ENCODE peak calls at places on chromosomes 6 and 20, in ten cellular contexts. V, Z, T, F, D, R, X, H, O and N are unnamed samples.

GRCh38 chr6:166257911-166258318 is 50.3 kb downstream of the PRR18 start:
- DNase-seq in H (no peak), V (no peak), T (no peak), D (no peak), O (no peak), Z (no peak), X (no peak), R (no peak), F (no peak), N (no peak)

GRCh38 chr6:150323205-150323604 is 45.6 kb upstream of the IYD start:
- DNase-seq in H (no peak), D (no peak), F (no peak), V (no peak), Z (no peak), O (no peak), R (no peak), X (no peak), T (no peak), N (no peak)

GRCh38 chr6:161630674-161631073 is 356.8 kb upstream of the AGPAT4 start:
- DNase-seq in V (no peak), H (no peak), R (no peak), Z (no peak), X (no peak), D (peak; percentile 42), O (no peak), F (no peak), T (no peak), N (no peak)

GRCh38 chr6:108497883-108498282 is 62.8 kb upstream of the FOXO3 start:
- DNase-seq in D (peak; percentile 61), F (peak; percentile 73), R (no peak), V (no peak), H (peak; percentile 36), T (no peak), X (no peak), Z (no peak), O (no peak), N (no peak)

GRCh38 chr6:26336355-26337198 is 28.4 kb upstream of the BTN3A2 start:
- DNase-seq in T (no peak), D (peak; percentile 82), Z (no peak), V (no peak), R (no peak), O (no peak), X (no peak), F (no peak), H (no peak), N (no peak)

GRCh38 chr6:105753184-105754097 is 332.7 kb upstream of the PRDM1 start:
- DNase-seq in H (peak; percentile 31), T (no peak), R (peak; percentile 21), V (no peak), O (no peak), D (no peak), F (peak; percentile 21), Z (no peak), X (no peak), N (no peak)

GRCh38 chr6:115544765-115545409 is 515.8 kb downstream of the FRK start:
- DNase-seq in R (no peak), D (no peak), T (peak; percentile 13), V (no peak), X (no peak), O (no peak), H (no peak), F (no peak), Z (no peak), N (no peak)

GRCh38 chr6:167470101-167470835 is 145.4 kb downstream of the TTLL2 start:
- DNase-seq in T (no peak), R (peak; percentile 57), Z (no peak), D (no peak), H (no peak), X (no peak), F (no peak), O (no peak), V (no peak), N (no peak)

GRCh38 chr6:124434416-124434815 is 527.8 kb upstream of the RNF217 start:
- DNase-seq in T (no peak), F (no peak), Z (no peak), R (no peak), D (no peak), V (no peak), O (no peak), X (no peak), H (no peak), N (no peak)

GRCh38 chr6:26401987-26402658 is at the start of gene BTN3A1:
- DNase-seq in V (peak; percentile 76), F (peak; percentile 59), T (peak; percentile 74), H (peak; percentile 41), O (peak; percentile 80), X (peak; percentile 78), Z (peak; percentile 87), D (peak; percentile 88), R (peak; percentile 55), N (peak; percentile 18)

DNA sequence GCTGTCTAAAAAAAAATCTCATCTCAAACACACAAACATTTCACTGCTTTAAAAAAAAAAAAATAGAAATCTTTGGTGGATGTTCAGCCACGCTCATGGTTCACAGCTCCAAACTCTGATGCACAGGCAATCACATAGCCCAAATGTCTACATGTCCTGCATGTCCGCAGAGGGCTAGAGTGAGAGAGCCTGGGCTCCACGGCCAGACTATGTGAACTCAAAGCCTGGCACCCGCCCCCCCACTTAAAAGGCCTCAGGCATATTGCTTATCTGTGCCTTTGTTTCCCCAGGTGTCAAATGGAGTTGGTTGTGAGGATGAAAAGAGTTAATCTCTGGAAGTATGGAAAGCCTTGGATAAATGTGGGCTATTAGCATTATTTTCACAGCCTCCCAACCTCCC is 10.5 kb upstream of the PTGIS start:
- DNase-seq in D (no peak), X (no peak), H (no peak), T (no peak), V (no peak), Z (no peak), F (no peak), R (no peak), O (peak; percentile 53), N (no peak)
- H3K27ac ChIP-seq in D (no peak overlapping the region), X (no peak overlapping the region), H (no peak overlapping the region), T (no peak overlapping the region), V (no peak overlapping the region), Z (no peak overlapping the region), F (no peak overlapping the region), R (no peak overlapping the region), O (peak overlapping the region; percentile 100), N (no peak overlapping the region)

GRCh38 chr6:39523987-39524386 is 201.2 kb downstream of the KIF6 start:
- DNase-seq in Z (no peak), D (no peak), R (no peak), V (no peak), X (no peak), O (no peak), T (no peak), H (no peak), F (no peak), N (no peak)

GRCh38 chr6:39521826-39522377 is 199.4 kb upstream of the KCNK16 start:
- DNase-seq in Z (no peak), D (no peak), O (no peak), R (no peak), H (no peak), T (no peak), F (no peak), V (no peak), X (no peak), N (no peak)

GRCh38 chr6:39517763-39518162 is 195.3 kb upstream of the KCNK16 start:
- DNase-seq in O (no peak), D (peak; percentile 63), X (no peak), F (no peak), V (no peak), H (no peak), R (no peak), T (no peak), Z (no peak), N (no peak)

GRCh38 chr6:39520411-39520810 is 197.9 kb upstream of the KCNK16 start:
- DNase-seq in V (no peak), Z (no peak), X (no peak), D (peak; percentile 12), R (no peak), H (no peak), F (no peak), O (no peak), T (no peak), N (no peak)

GRCh38 chr6:39520943-39521342 is 198.4 kb upstream of the KCNK16 start:
- DNase-seq in R (no peak), T (no peak), H (no peak), F (no peak), D (no peak), O (no peak), Z (no peak), X (no peak), V (no peak), N (no peak)
- H3K27ac ChIP-seq in R (no peak overlapping the region), T (no peak overlapping the region), H (no peak overlapping the region), F (no peak overlapping the region), D (no peak overlapping the region), O (no peak overlapping the region), Z (no peak overlapping the region), X (no peak overlapping the region), V (no peak overlapping the region), N (no peak overlapping the region)

DNA sequence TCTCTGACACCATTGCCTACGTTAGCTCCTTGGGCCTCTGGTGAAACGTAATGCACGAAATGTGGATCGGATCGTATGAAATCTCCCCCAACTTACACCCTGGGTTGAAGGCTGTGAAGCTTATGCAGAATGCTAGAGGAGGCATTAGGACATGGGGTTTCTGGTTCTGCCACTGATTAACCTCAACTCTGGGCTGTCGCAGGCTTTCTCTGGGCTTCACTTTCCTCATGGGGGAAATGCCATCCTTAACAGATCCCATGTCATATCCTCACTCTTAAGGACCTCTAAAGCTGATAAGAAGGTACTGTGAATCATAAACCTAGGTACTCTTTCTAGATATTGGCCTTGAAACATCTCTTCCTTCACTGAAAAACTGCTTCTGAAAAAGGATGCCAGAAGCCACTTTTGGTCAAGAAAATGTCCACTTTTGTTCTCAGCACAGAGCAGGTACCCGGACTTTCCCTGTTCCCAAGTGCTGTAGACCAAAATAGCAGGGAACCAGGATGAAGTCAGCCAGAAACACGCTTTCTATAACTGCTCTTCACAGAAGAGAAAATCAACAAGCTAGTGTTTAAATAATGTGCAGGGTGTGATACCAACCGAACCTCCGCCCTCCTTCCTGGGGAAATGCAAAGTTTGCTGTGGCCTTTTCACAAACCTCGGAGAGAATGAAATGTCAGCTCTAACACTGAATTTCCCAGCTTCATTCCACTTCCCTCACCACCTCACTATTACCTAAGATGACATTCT is 118.9 kb downstream of the BACH2 start:
- DNase-seq in H (no peak), Z (no peak), D (no peak), X (no peak), F (no peak), V (no peak), O (no peak), T (no peak), R (no peak), N (no peak)
- H3K27ac ChIP-seq in H (no peak overlapping the region), Z (no peak overlapping the region), D (no peak overlapping the region), X (peak overlapping the region; percentile 23), F (no peak overlapping the region), V (no peak overlapping the region), O (peak overlapping the region; percentile 37), T (no peak overlapping the region), R (no peak overlapping the region), N (no peak overlapping the region)

GRCh38 chr6:47908271-47908670 is 126.4 kb downstream of the OPN5 start:
- DNase-seq in H (no peak), D (no peak), F (no peak), O (no peak), R (no peak), T (no peak), X (no peak), V (no peak), Z (no peak), N (no peak)

GRCh38 chr6:47905717-47906116 is 123.9 kb downstream of the OPN5 start:
- DNase-seq in T (no peak), H (no peak), D (no peak), V (no peak), O (no peak), Z (no peak), F (no peak), R (no peak), X (peak; percentile 41), N (no peak)
- H3K27ac ChIP-seq in T (no peak overlapping the region), H (no peak overlapping the region), D (no peak overlapping the region), V (no peak overlapping the region), O (no peak overlapping the region), Z (no peak overlapping the region), F (no peak overlapping the region), R (no peak overlapping the region), X (no peak overlapping the region), N (no peak overlapping the region)